ENCODE peak calls at places on chromosome 11, in ten cellular contexts. One of them, this sample, is unnamed.

GRCh38 chr11:14358729-14359439 is at the start of gene RRAS2:
- DNase-seq in upper lobe of right lung: peak
- DNase-seq in fibroblast of pulmonary artery: peak
- DNase-seq in A549: peak
- DNase-seq in Caco-2: peak
- DNase-seq in psoas muscle: peak
- DNase-seq in mucosa of descending colon: peak
- DNase-seq in CD8-positive, alpha-beta T cell: peak
- DNase-seq in cardiac fibroblast: peak
- DNase-seq in esophagus squamous epithelium: no peak
- DNase-seq in this sample: no peak

GRCh38 chr11:11937957-11938356 is 70.5 kb downstream of the DKK3 start:
- DNase-seq in upper lobe of right lung: no peak
- DNase-seq in fibroblast of pulmonary artery: no peak
- DNase-seq in A549: no peak
- DNase-seq in Caco-2: no peak
- DNase-seq in psoas muscle: no peak
- DNase-seq in mucosa of descending colon: no peak
- DNase-seq in CD8-positive, alpha-beta T cell: no peak
- DNase-seq in cardiac fibroblast: no peak
- DNase-seq in esophagus squamous epithelium: no peak
- DNase-seq in this sample: no peak

GRCh38 chr11:94417386-94417987 is 16.3 kb upstream of the GPR83 start:
- DNase-seq in upper lobe of right lung: no peak
- DNase-seq in fibroblast of pulmonary artery: peak
- DNase-seq in A549: no peak
- DNase-seq in Caco-2: peak
- DNase-seq in psoas muscle: no peak
- DNase-seq in mucosa of descending colon: no peak
- DNase-seq in CD8-positive, alpha-beta T cell: no peak
- DNase-seq in cardiac fibroblast: peak
- DNase-seq in esophagus squamous epithelium: no peak
- DNase-seq in this sample: peak

GRCh38 chr11:72083414-72083813 is 2.8 kb downstream of the LRRC51 start:
- DNase-seq in upper lobe of right lung: no peak
- DNase-seq in fibroblast of pulmonary artery: no peak
- DNase-seq in A549: no peak
- DNase-seq in Caco-2: no peak
- DNase-seq in psoas muscle: no peak
- DNase-seq in mucosa of descending colon: no peak
- DNase-seq in CD8-positive, alpha-beta T cell: no peak
- DNase-seq in cardiac fibroblast: no peak
- DNase-seq in esophagus squamous epithelium: no peak
- DNase-seq in this sample: no peak

GRCh38 chr11:97454988-97455387 is 1065.2 kb downstream of the JRKL start:
- DNase-seq in upper lobe of right lung: no peak
- DNase-seq in fibroblast of pulmonary artery: peak
- DNase-seq in A549: no peak
- DNase-seq in Caco-2: no peak
- DNase-seq in psoas muscle: no peak
- DNase-seq in mucosa of descending colon: no peak
- DNase-seq in CD8-positive, alpha-beta T cell: no peak
- DNase-seq in cardiac fibroblast: peak
- DNase-seq in esophagus squamous epithelium: no peak
- DNase-seq in this sample: no peak

GRCh38 chr11:69352715-69353325 is 58.9 kb downstream of the MYEOV start:
- DNase-seq in upper lobe of right lung: no peak
- DNase-seq in fibroblast of pulmonary artery: peak
- DNase-seq in A549: peak
- DNase-seq in Caco-2: no peak
- DNase-seq in psoas muscle: no peak
- DNase-seq in mucosa of descending colon: peak
- DNase-seq in CD8-positive, alpha-beta T cell: no peak
- DNase-seq in cardiac fibroblast: peak
- DNase-seq in esophagus squamous epithelium: no peak
- DNase-seq in this sample: peak

GRCh38 chr11:441418-442274 is at the start of gene ANO9:
- DNase-seq in upper lobe of right lung: peak
- DNase-seq in fibroblast of pulmonary artery: no peak
- DNase-seq in A549: no peak
- DNase-seq in Caco-2: peak
- DNase-seq in psoas muscle: peak
- DNase-seq in mucosa of descending colon: peak
- DNase-seq in CD8-positive, alpha-beta T cell: peak
- DNase-seq in cardiac fibroblast: no peak
- DNase-seq in esophagus squamous epithelium: no peak
- DNase-seq in this sample: no peak

GRCh38 chr11:128582496-128583366 is 4.6 kb downstream of the ETS1 start:
- DNase-seq in upper lobe of right lung: no peak
- DNase-seq in fibroblast of pulmonary artery: peak
- DNase-seq in A549: peak
- DNase-seq in Caco-2: no peak
- DNase-seq in psoas muscle: peak
- DNase-seq in mucosa of descending colon: no peak
- DNase-seq in CD8-positive, alpha-beta T cell: no peak
- DNase-seq in cardiac fibroblast: peak
- DNase-seq in esophagus squamous epithelium: no peak
- DNase-seq in this sample: peak

GRCh38 chr11:77047007-77047927 is 13.1 kb downstream of the B3GNT6 start:
- DNase-seq in upper lobe of right lung: no peak
- DNase-seq in fibroblast of pulmonary artery: peak
- DNase-seq in A549: peak
- DNase-seq in Caco-2: peak
- DNase-seq in psoas muscle: peak
- DNase-seq in mucosa of descending colon: peak
- DNase-seq in CD8-positive, alpha-beta T cell: peak
- DNase-seq in cardiac fibroblast: peak
- DNase-seq in esophagus squamous epithelium: peak
- DNase-seq in this sample: peak

GRCh38 chr11:75371930-75372876 is 20.7 kb upstream of the ARRB1 start:
- DNase-seq in upper lobe of right lung: no peak
- DNase-seq in fibroblast of pulmonary artery: no peak
- DNase-seq in A549: peak
- DNase-seq in Caco-2: peak
- DNase-seq in psoas muscle: no peak
- DNase-seq in mucosa of descending colon: peak
- DNase-seq in CD8-positive, alpha-beta T cell: no peak
- DNase-seq in cardiac fibroblast: peak
- DNase-seq in esophagus squamous epithelium: no peak
- DNase-seq in this sample: no peak

GRCh38 chr11:125452125-125452470 is 44.0 kb downstream of the FEZ1 start:
- DNase-seq in upper lobe of right lung: no peak
- DNase-seq in fibroblast of pulmonary artery: no peak
- DNase-seq in A549: no peak
- DNase-seq in Caco-2: no peak
- DNase-seq in psoas muscle: no peak
- DNase-seq in mucosa of descending colon: no peak
- DNase-seq in CD8-positive, alpha-beta T cell: no peak
- DNase-seq in cardiac fibroblast: no peak
- DNase-seq in esophagus squamous epithelium: no peak
- DNase-seq in this sample: no peak
- TF ChIP-seq CTCF in upper lobe of right lung: no peak
- TF ChIP-seq CTCF in fibroblast of pulmonary artery: no peak
- TF ChIP-seq CTCF in A549: no peak
- TF ChIP-seq CTCF in Caco-2: no peak
- TF ChIP-seq CTCF in psoas muscle: no peak
- TF ChIP-seq CTCF in mucosa of descending colon: no peak
- TF ChIP-seq CTCF in CD8-positive, alpha-beta T cell: no peak
- TF ChIP-seq CTCF in cardiac fibroblast: no peak
- TF ChIP-seq CTCF in esophagus squamous epithelium: no peak
- TF ChIP-seq CTCF in this sample: no peak

GRCh38 chr11:123404626-123405025 is 25.4 kb upstream of the GRAMD1B start:
- DNase-seq in upper lobe of right lung: no peak
- DNase-seq in fibroblast of pulmonary artery: peak
- DNase-seq in A549: no peak
- DNase-seq in Caco-2: no peak
- DNase-seq in psoas muscle: no peak
- DNase-seq in mucosa of descending colon: no peak
- DNase-seq in CD8-positive, alpha-beta T cell: no peak
- DNase-seq in cardiac fibroblast: peak
- DNase-seq in esophagus squamous epithelium: no peak
- DNase-seq in this sample: no peak

GRCh38 chr11:123405123-123405592 is 24.9 kb upstream of the GRAMD1B start:
- DNase-seq in upper lobe of right lung: no peak
- DNase-seq in fibroblast of pulmonary artery: peak
- DNase-seq in A549: no peak
- DNase-seq in Caco-2: no peak
- DNase-seq in psoas muscle: no peak
- DNase-seq in mucosa of descending colon: no peak
- DNase-seq in CD8-positive, alpha-beta T cell: no peak
- DNase-seq in cardiac fibroblast: peak
- DNase-seq in esophagus squamous epithelium: no peak
- DNase-seq in this sample: no peak

GRCh38 chr11:123407996-123408597 is 22.0 kb upstream of the GRAMD1B start:
- DNase-seq in upper lobe of right lung: no peak
- DNase-seq in fibroblast of pulmonary artery: no peak
- DNase-seq in A549: no peak
- DNase-seq in Caco-2: no peak
- DNase-seq in psoas muscle: no peak
- DNase-seq in mucosa of descending colon: no peak
- DNase-seq in CD8-positive, alpha-beta T cell: no peak
- DNase-seq in cardiac fibroblast: no peak
- DNase-seq in esophagus squamous epithelium: no peak
- DNase-seq in this sample: no peak

GRCh38 chr11:123407124-123407995 is 22.7 kb upstream of the GRAMD1B start:
- DNase-seq in upper lobe of right lung: no peak
- DNase-seq in fibroblast of pulmonary artery: peak
- DNase-seq in A549: peak
- DNase-seq in Caco-2: peak
- DNase-seq in psoas muscle: peak
- DNase-seq in mucosa of descending colon: peak
- DNase-seq in CD8-positive, alpha-beta T cell: peak
- DNase-seq in cardiac fibroblast: peak
- DNase-seq in esophagus squamous epithelium: no peak
- DNase-seq in this sample: no peak

DNA sequence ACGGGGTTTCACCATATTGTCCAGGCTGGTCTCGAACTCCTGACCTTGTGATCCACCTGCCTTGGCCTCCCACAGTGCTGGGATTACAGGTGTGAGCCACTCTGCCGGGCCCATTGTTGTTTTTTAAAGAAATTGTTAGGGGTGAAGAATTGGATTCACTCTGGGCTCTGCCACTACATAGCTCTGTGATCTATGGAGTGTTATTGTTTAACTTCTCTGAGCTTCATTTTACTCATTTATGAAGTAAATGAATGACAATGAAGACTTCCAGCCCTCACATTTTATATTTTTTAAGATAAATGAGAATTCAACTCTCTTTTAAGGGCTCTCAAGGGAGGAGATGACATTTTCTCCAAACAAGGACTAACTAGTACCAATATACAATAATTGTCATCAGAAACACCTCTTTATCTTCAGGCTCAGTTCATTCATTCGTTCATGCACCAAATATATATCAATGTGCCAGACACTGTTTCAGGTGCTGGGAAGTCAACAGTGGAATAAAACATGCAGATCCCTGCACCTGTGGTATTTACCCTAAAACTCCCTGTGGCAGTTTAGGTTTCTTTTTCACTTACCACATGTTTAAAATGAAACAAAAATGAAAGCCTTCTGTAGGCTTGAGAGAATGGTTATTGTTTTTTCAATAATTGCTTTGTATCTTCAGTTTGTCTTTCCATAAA is 23.5 kb upstream of the GRAMD1B start:
- DNase-seq in upper lobe of right lung: no peak
- DNase-seq in fibroblast of pulmonary artery: no peak
- DNase-seq in A549: no peak
- DNase-seq in Caco-2: no peak
- DNase-seq in psoas muscle: no peak
- DNase-seq in mucosa of descending colon: no peak
- DNase-seq in CD8-positive, alpha-beta T cell: no peak
- DNase-seq in cardiac fibroblast: no peak
- DNase-seq in esophagus squamous epithelium: no peak
- DNase-seq in this sample: no peak
- H3K4me3 ChIP-seq in upper lobe of right lung: no peak
- H3K4me3 ChIP-seq in fibroblast of pulmonary artery: no peak
- H3K4me3 ChIP-seq in A549: no peak
- H3K4me3 ChIP-seq in Caco-2: no peak
- H3K4me3 ChIP-seq in psoas muscle: no peak
- H3K4me3 ChIP-seq in mucosa of descending colon: no peak
- H3K4me3 ChIP-seq in CD8-positive, alpha-beta T cell: no peak
- H3K4me3 ChIP-seq in cardiac fibroblast: no peak
- H3K4me3 ChIP-seq in esophagus squamous epithelium: no peak
- H3K4me3 ChIP-seq in this sample: no peak

GRCh38 chr11:92826597-92826996 is 142.9 kb upstream of the MTNR1B start:
- DNase-seq in upper lobe of right lung: no peak
- DNase-seq in fibroblast of pulmonary artery: no peak
- DNase-seq in A549: no peak
- DNase-seq in Caco-2: no peak
- DNase-seq in psoas muscle: no peak
- DNase-seq in mucosa of descending colon: no peak
- DNase-seq in CD8-positive, alpha-beta T cell: no peak
- DNase-seq in cardiac fibroblast: no peak
- DNase-seq in esophagus squamous epithelium: no peak
- DNase-seq in this sample: no peak
- TF ChIP-seq CTCF in upper lobe of right lung: no peak
- TF ChIP-seq CTCF in fibroblast of pulmonary artery: no peak
- TF ChIP-seq CTCF in A549: no peak
- TF ChIP-seq CTCF in Caco-2: no peak
- TF ChIP-seq CTCF in psoas muscle: no peak
- TF ChIP-seq CTCF in mucosa of descending colon: no peak
- TF ChIP-seq CTCF in CD8-positive, alpha-beta T cell: no peak
- TF ChIP-seq CTCF in cardiac fibroblast: no peak
- TF ChIP-seq CTCF in esophagus squamous epithelium: no peak
- TF ChIP-seq CTCF in this sample: no peak

DNA sequence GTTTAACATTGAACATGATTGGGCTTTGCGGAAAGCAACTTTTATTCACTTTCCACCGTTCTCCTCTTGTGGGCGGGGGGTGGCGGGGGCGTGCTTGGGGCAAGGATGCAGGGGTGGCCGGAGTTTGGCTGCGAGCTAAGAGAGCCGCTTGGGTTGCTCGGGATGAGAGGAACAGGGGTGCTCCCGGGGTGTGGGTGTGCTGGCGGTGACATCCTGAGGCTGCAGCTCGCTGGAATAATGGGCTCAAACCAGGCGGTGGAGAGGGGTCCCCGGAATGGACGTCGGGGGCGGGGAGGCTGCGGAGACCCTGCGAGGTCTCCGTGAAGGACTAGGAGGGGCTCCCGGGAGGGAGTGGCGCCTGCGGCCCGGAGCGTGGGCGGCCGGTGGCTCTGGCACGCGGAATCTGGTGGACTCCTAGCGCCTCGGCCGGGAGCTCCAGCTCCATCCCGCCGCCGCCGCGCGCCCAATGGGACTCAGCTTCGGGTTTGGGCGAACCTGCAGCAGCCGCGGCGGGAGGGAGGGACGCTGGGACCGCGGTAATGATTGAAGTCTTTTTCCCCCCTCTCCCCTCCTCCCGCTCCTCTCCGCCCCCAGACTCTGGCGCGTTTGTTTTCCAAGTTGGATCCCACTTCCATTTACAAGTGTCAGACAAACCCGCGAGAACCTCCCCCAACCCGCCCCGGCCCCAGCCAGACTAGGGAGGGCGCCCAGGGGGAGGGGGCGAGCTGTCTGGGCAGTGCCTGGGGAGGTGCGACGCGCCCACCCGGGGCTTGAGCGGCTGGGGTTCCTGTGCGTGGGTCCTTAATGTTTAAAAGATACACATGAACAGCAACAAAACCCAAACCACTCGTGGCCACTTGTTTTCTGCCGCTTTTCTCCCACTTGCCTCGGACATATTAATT is 2.0 kb downstream of the FAT3 start:
- DNase-seq in upper lobe of right lung: no peak
- DNase-seq in fibroblast of pulmonary artery: no peak
- DNase-seq in A549: no peak
- DNase-seq in Caco-2: no peak
- DNase-seq in psoas muscle: no peak
- DNase-seq in mucosa of descending colon: no peak
- DNase-seq in CD8-positive, alpha-beta T cell: no peak
- DNase-seq in cardiac fibroblast: no peak
- DNase-seq in esophagus squamous epithelium: no peak
- DNase-seq in this sample: no peak
- H3K4me3 ChIP-seq in upper lobe of right lung: peak
- H3K4me3 ChIP-seq in fibroblast of pulmonary artery: peak
- H3K4me3 ChIP-seq in A549: peak
- H3K4me3 ChIP-seq in Caco-2: no peak
- H3K4me3 ChIP-seq in psoas muscle: peak
- H3K4me3 ChIP-seq in mucosa of descending colon: no peak
- H3K4me3 ChIP-seq in CD8-positive, alpha-beta T cell: no peak
- H3K4me3 ChIP-seq in cardiac fibroblast: no peak
- H3K4me3 ChIP-seq in esophagus squamous epithelium: peak
- H3K4me3 ChIP-seq in this sample: peak